ENCODE peak calls at places on chromosomes 3 and 15, in eight cellular contexts. O is aorta, B is left lung, M is lower lobe of right lung, P is right cardiac atrium, W is IMR-90, G is Panc1, V is psoas muscle. R is an unnamed sample.

GRCh38 chr15:68045289-68046265 is 8.5 kb upstream of the PIAS1 start:
- ATAC-seq in P (peak; percentile 41), W (no peak), M (peak; percentile 34), V (no peak), O (no peak), B (no peak), G (no peak), R (no peak)

GRCh38 chr15:78303729-78304486 is 4.5 kb upstream of the SKIC8 start:
- ATAC-seq in M (no peak), O (no peak), V (no peak), G (no peak), B (no peak), P (no peak), W (no peak), R (no peak)

GRCh38 chr3:191290311-191291025 is 38.7 kb upstream of the CCDC50 start:
- ATAC-seq in G (no peak), P (no peak), V (no peak), W (no peak), B (no peak), M (no peak), O (no peak), R (no peak)

GRCh38 chr15:49084285-49084570 is 38.0 kb upstream of the SECISBP2L start:
- ATAC-seq in G (no peak), W (no peak), V (no peak), O (no peak), B (peak; percentile 81), P (no peak), M (peak; percentile 63), R (no peak)

GRCh38 chr15:88904257-88904807 is 8.8 kb downstream of the MFGE8 start:
- ATAC-seq in O (no peak), G (peak; percentile 9), M (no peak), W (no peak), P (no peak), V (no peak), B (peak; percentile 9), R (no peak)

GRCh38 chr3:194817592-194818325 is 132.1 kb downstream of the FAM43A start:
- ATAC-seq in O (no peak), W (no peak), V (no peak), M (no peak), G (peak; percentile 49), P (no peak), B (no peak), R (no peak)

GRCh38 chr15:100596792-100597191 is 5.2 kb downstream of the LINS1 start:
- ATAC-seq in O (no peak), B (peak; percentile 23), G (no peak), V (no peak), W (no peak), M (peak; percentile 65), P (no peak), R (no peak)

GRCh38 chr3:150635526-150635925 is 32.4 kb downstream of the SELENOT start:
- ATAC-seq in W (peak; percentile 42), B (no peak), P (no peak), M (peak; percentile 54), V (no peak), G (no peak), O (no peak), R (no peak)

GRCh38 chr3:173644086-173645082 is 246.8 kb downstream of the NLGN1 start:
- ATAC-seq in B (no peak), V (no peak), P (peak; percentile 22), W (no peak), G (no peak), M (peak; percentile 35), O (peak; percentile 51), R (no peak)

GRCh38 chr3:29694783-29695182 is 413.9 kb downstream of the RBMS3 start:
- ATAC-seq in O (no peak), M (peak; percentile 89), W (peak; percentile 82), P (peak; percentile 68), G (peak; percentile 93), V (peak; percentile 68), B (peak; percentile 95), R (peak; percentile 79)

GRCh38 chr15:93063796-93064690 is 25.0 kb downstream of the RGMA start:
- ATAC-seq in G (no peak), V (peak; percentile 58), M (no peak), O (no peak), B (no peak), W (no peak), P (no peak), R (no peak)

GRCh38 chr3:171187706-171188290 is 161.3 kb upstream of the SLC2A2 start:
- ATAC-seq in O (peak; percentile 63), W (peak; percentile 73), B (peak; percentile 90), P (peak; percentile 71), M (peak; percentile 62), V (peak; percentile 59), G (peak; percentile 88), R (no peak)

GRCh38 chr3:139427283-139428060 is 38.0 kb upstream of the COPB2 start:
- ATAC-seq in V (peak; percentile 80), B (peak; percentile 95), M (peak; percentile 89), W (peak; percentile 89), O (peak; percentile 86), P (peak; percentile 81), G (peak; percentile 94), R (peak; percentile 78)

GRCh38 chr3:56885879-56886647 is 84.3 kb upstream of the ARHGEF3 start:
- ATAC-seq in W (no peak), B (no peak), P (no peak), V (no peak), O (no peak), G (no peak), M (no peak), R (no peak)

GRCh38 chr15:41935566-41936020 is 36.8 kb downstream of the EHD4 start:
- ATAC-seq in G (no peak), B (peak; percentile 31), M (peak; percentile 27), W (no peak), P (no peak), O (no peak), V (no peak), R (no peak)

GRCh38 chr3:37072892-37073291 is 79.6 kb downstream of the MLH1 start:
- ATAC-seq in P (no peak), M (no peak), W (peak; percentile 61), O (no peak), B (no peak), V (no peak), G (no peak), R (no peak)

GRCh38 chr15:51076898-51077564 is 17.7 kb downstream of the TNFAIP8L3 start:
- ATAC-seq in G (no peak), W (no peak), P (peak; percentile 65), V (no peak), M (peak; percentile 77), B (peak; percentile 75), O (peak; percentile 61), R (peak; percentile 71)

GRCh38 chr15:90058308-90058707 is 44.0 kb downstream of the IDH2 start:
- ATAC-seq in B (no peak), W (no peak), G (no peak), O (no peak), P (no peak), M (no peak), V (no peak), R (no peak)

DNA sequence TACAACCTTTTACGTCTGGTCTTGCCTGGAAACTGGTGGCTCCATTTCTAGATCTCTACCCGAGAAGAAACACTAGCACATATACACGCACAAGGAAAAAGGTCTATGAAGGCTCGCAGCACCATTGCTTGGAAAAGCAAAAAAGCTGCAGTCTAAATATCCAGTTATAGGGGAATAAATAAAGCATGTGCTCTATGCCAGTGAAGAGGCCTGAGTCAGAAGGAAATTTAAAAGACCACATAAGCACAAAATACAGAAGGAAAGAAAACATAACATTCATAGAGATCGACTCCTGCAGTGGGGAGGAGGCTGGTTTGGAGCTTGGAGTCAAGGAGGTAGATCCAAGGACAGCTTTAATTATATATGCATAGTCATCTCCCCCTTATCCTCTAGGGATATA is 114.4 kb downstream of the PDZRN3 start:
- ATAC-seq in B (no peak), V (no peak), O (no peak), G (no peak), M (no peak), W (no peak), P (no peak), R (no peak)
- H3K27me3 ChIP-seq in B (no peaks in the 10 kb centered on the region), V (no peaks in the 10 kb centered on the region), O (no peaks in the 10 kb centered on the region), G (no peaks in the 10 kb centered on the region), M (no peaks in the 10 kb centered on the region), W (no peaks in the 10 kb centered on the region), P (no peaks in the 10 kb centered on the region), R (no peaks in the 10 kb centered on the region)

DNA sequence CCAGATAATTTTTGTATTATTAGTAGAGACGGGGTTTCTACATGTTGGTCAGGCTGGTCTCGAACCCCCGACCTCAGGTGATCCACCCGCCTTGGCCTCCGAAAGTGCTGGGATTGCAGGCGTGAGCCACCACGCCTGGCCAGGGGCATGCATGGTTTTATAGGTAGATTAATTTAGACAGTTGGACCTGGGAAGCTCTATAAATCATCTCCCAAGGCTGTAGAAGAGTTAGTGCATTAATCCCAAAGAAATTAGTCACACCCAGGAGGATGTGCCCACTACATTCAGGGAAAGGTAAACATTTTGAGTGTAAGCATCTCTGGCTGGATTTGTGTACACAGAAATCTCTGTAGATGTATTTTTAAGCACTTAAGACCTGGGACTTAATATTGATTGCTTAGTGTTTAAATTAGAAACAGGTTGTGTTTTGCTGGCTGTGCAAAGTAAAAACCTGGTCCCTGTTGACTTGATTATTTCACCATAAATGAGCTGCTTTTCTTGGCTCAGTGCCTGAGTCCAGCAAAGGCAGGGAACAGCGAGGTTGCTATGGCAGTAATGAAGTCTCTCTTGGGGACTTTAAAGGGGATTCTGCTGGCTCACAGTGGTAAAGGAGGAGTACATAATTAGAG is 19.2 kb downstream of the EXOSC7 start:
- ATAC-seq in W (peak; percentile 13), O (peak; percentile 75), M (no peak), V (no peak), P (peak; percentile 79), G (no peak), B (peak; percentile 50), R (peak; percentile 71)
- H3K27ac ChIP-seq in W (no peak overlapping the region), O (no peak overlapping the region), M (peak overlapping the region; percentile 46), V (no peak overlapping the region), P (no peak overlapping the region), G (no peak overlapping the region), B (peak overlapping the region; percentile 20), R (no peak overlapping the region)

DNA sequence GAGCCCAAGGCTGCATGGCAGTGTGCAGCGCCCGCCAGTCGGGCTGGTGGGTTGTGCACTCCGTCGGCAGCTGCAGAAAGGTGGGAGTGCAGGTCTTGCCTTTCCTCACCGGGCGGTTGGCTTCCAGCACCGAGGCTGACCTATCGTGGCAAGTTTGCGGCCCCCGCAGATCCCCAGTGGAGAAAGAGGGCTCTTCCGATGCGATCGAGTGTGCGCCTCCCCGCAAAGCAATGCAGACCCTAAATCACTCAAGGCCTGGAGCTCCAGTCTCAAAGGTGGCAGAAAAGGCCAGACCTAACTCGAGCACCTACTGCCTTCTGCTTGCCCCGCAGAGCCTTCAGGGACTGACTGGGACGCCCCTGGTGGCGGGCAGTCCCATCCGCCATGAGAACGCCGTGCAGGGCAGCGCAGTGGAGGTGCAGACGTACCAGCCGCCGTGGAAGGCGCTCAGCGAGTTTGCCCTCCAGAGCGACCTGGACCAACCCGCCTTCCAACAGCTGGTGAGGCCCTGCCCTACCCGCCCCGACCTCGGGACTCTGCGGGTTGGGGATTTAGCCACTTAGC is 4.3 kb downstream of the ISL2 start:
- ATAC-seq in G (peak; percentile 83), V (peak; percentile 72), M (peak; percentile 32), O (peak; percentile 42), B (peak; percentile 20), W (no peak), P (peak; percentile 49), R (no peak)
- H3K27me3 ChIP-seq in G (peaks cover 16% of the 10 kb centered on the region), V (peaks cover 100% of the 10 kb centered on the region), M (peaks cover 100% of the 10 kb centered on the region), O (no peaks in the 10 kb centered on the region), B (peaks cover 100% of the 10 kb centered on the region), W (peaks cover 32% of the 10 kb centered on the region), P (no peaks in the 10 kb centered on the region), R (peaks cover 94% of the 10 kb centered on the region)

DNA sequence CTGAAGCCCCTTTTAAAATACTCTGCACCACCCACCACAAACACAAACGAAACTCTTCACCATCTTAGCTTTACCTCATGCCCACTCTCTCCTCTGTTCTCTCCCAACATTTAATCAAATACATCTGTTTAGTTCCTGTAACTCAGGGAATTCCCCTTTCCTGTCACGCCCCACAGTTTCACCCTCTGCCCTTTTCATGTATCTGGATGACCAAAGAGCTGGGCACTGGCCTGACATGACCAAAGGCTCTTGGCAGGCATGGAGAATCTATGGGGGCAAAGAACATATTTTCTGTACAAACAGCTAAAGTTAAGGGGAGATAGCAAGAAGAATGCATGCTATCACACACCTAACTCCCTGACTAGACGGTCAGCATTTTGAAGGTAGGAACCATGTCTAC is 270.0 kb downstream of the TBL1XR1 start:
- ATAC-seq in M (no peak), O (no peak), B (no peak), W (no peak), P (no peak), V (no peak), G (no peak), R (no peak)
- H3K27ac ChIP-seq in M (no peak overlapping the region), O (no peak overlapping the region), B (no peak overlapping the region), W (no peak overlapping the region), P (no peak overlapping the region), V (no peak overlapping the region), G (no peak overlapping the region), R (no peak overlapping the region)